ENCODE peak calls at places on chromosomes 6 and 20, in seven cellular contexts. S is A549; Q is breast epithelium; M is psoas muscle; N is colonic mucosa; R is H9; I is CD4-positive, alpha-beta T cell. L is an unnamed sample.

GRCh38 chr6:55918639-55919038 is 43.2 kb upstream of the BMP5 start:
- DNase-seq in S (no peak), Q (no peak), M (no peak), N (no peak), R (no peak), I (no peak), L (no peak)

GRCh38 chr20:15345287-15345686 is 1007.9 kb upstream of the FLRT3 start:
- DNase-seq in S (no peak), Q (no peak), M (no peak), N (no peak), R (no peak), I (no peak), L (no peak)

GRCh38 chr6:63509652-63510352 is 62.5 kb upstream of the LOC128125822 start:
- DNase-seq in S (no peak), Q (peak), M (peak), N (peak), R (no peak), I (no peak), L (no peak)

GRCh38 chr6:169160855-169161560 is 92.6 kb downstream of the THBS2 start:
- DNase-seq in S (no peak), Q (peak), M (no peak), N (no peak), R (no peak), I (no peak), L (no peak)

GRCh38 chr6:44100088-44100550 is 27.1 kb downstream of the MRPL14 start:
- DNase-seq in S (peak), Q (no peak), M (no peak), N (no peak), R (no peak), I (no peak), L (no peak)

GRCh38 chr20:49501917-49502316 is 19.4 kb upstream of the KCNB1 start:
- DNase-seq in S (no peak), Q (no peak), M (no peak), N (no peak), R (no peak), I (no peak), L (no peak)

GRCh38 chr20:35059110-35059509 is 33.5 kb downstream of the TRPC4AP start:
- DNase-seq in S (no peak), Q (no peak), M (no peak), N (no peak), R (no peak), I (no peak), L (no peak)

GRCh38 chr6:63759605-63760004 is 124.0 kb downstream of the PHF3 start:
- DNase-seq in S (no peak), Q (no peak), M (no peak), N (no peak), R (no peak), I (no peak), L (no peak)

GRCh38 chr6:70657706-70658105 is 10.0 kb upstream of the SMAP1 start:
- DNase-seq in S (no peak), Q (no peak), M (no peak), N (no peak), R (no peak), I (no peak), L (no peak)

GRCh38 chr6:136677822-136678221 is 114.5 kb downstream of the MAP3K5 start:
- DNase-seq in S (no peak), Q (no peak), M (no peak), N (no peak), R (no peak), I (no peak), L (no peak)

GRCh38 chr20:41340327-41341055 is at the start of gene LPIN3:
- DNase-seq in S (peak), Q (peak), M (peak), N (peak), R (peak), I (peak), L (no peak)

GRCh38 chr6:136411453-136412354 is 122.1 kb upstream of the BCLAF1 start:
- DNase-seq in S (no peak), Q (no peak), M (no peak), N (no peak), R (no peak), I (no peak), L (no peak)

GRCh38 chr20:1934162-1934561 is 39.0 kb downstream of the SIRPA start:
- DNase-seq in S (no peak), Q (no peak), M (no peak), N (no peak), R (no peak), I (no peak), L (no peak)

GRCh38 chr20:43528258-43528875 is 20.9 kb downstream of the L3MBTL1 start:
- DNase-seq in S (no peak), Q (no peak), M (no peak), N (no peak), R (no peak), I (no peak), L (no peak)

GRCh38 chr6:47004458-47004857 is 37.7 kb downstream of the ADGRF1 start:
- DNase-seq in S (no peak), Q (no peak), M (no peak), N (no peak), R (no peak), I (no peak), L (no peak)

GRCh38 chr20:60316759-60317158 is 358.5 kb downstream of the CDH26 start:
- DNase-seq in S (no peak), Q (no peak), M (no peak), N (no peak), R (no peak), I (no peak), L (no peak)
- TF ChIP-seq CTCF in S (no peak), Q (no peak), M (no peak), N (no peak), R (no peak), I (no peak), L (no peak)

GRCh38 chr6:74347161-74347560 is 651.2 kb downstream of the CD109 start:
- DNase-seq in S (no peak), Q (no peak), M (no peak), N (no peak), R (no peak), I (no peak), L (no peak)

DNA sequence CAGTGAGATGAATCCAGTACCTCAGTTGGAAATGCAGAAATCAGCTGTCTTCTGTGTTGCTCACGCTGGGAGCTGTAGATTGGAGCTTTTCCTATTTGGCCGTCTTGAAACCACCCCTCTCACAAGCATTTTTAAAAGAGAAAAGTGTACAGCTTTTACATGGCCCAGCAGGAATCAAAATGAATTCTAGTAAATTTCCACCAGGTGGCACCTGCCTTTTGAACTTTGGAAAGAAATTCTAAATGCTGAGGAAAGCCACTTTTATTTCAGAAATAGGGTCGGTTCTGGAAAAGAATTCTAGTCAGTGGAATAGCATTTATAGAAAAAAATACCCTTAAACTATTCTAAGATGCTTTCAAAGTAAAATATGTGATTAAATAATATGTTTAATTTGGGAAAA is 647.8 kb downstream of the CD109 start:
- DNase-seq in S (peak), Q (no peak), M (no peak), N (no peak), R (no peak), I (no peak), L (no peak)
- TF ChIP-seq CTCF in S (peak), Q (no peak), M (no peak), N (no peak), R (peak), I (no peak), L (no peak)

GRCh38 chr6:10961837-10962236 is 75.0 kb downstream of the SYCP2L start:
- DNase-seq in S (no peak), Q (no peak), M (no peak), N (no peak), R (no peak), I (no peak), L (no peak)
- TF ChIP-seq CTCF in S (no peak), Q (no peak), M (no peak), N (no peak), R (no peak), I (no peak), L (no peak)

GRCh38 chr6:143040018-143040417 is 20.7 kb upstream of the AIG1 start:
- DNase-seq in S (no peak), Q (no peak), M (no peak), N (no peak), R (no peak), I (no peak), L (no peak)

GRCh38 chr6:143034689-143035334 is 25.9 kb upstream of the AIG1 start:
- DNase-seq in S (no peak), Q (no peak), M (no peak), N (peak), R (no peak), I (no peak), L (no peak)

GRCh38 chr6:143039548-143039947 is 21.1 kb upstream of the AIG1 start:
- DNase-seq in S (no peak), Q (no peak), M (no peak), N (no peak), R (no peak), I (no peak), L (no peak)

GRCh38 chr6:143037470-143037869 is 23.2 kb upstream of the AIG1 start:
- DNase-seq in S (no peak), Q (no peak), M (no peak), N (no peak), R (no peak), I (no peak), L (no peak)

GRCh38 chr6:143038845-143039244 is 21.8 kb upstream of the AIG1 start:
- DNase-seq in S (no peak), Q (no peak), M (no peak), N (no peak), R (no peak), I (no peak), L (no peak)
- TF ChIP-seq CTCF in S (no peak), Q (no peak), M (no peak), N (no peak), R (no peak), I (peak), L (no peak)

L was measured in D721Med.